ENCODE peak calls at places on chromosomes 16 and 17, in four cellular contexts. X, W, F and S are unnamed samples.

GRCh38 chr17:38341035-38341721 is 2.6 kb downstream of the GPR179 start:
- DNase-seq in W (no peak), F (peak), X (no peak), S (no peak)

GRCh38 chr17:2282297-2282873 is 21.2 kb downstream of the SMG6 start:
- DNase-seq in X (peak), W (no peak), F (no peak), S (no peak)

GRCh38 chr17:5592382-5592781 is 8.1 kb upstream of the NLRP1 start:
- DNase-seq in F (no peak), W (no peak), X (peak), S (no peak)

GRCh38 chr17:17032131-17032692 is 10.0 kb upstream of the MPRIP start:
- DNase-seq in F (no peak), W (no peak), X (peak), S (no peak)

GRCh38 chr17:27216836-27217235 is 77.1 kb upstream of the WSB1 start:
- DNase-seq in W (no peak), X (no peak), F (no peak), S (no peak)

GRCh38 chr16:75320435-75320834 is 69.0 kb upstream of the BCAR1 start:
- DNase-seq in X (no peak), W (no peak), F (no peak), S (no peak)

GRCh38 chr16:84144301-84144858 is 597 bp downstream of the HSDL1 start:
- DNase-seq in F (no peak), X (no peak), W (no peak), S (no peak)

GRCh38 chr17:30290077-30290476 is 1.7 kb downstream of the BLMH start:
- DNase-seq in X (no peak), F (no peak), W (no peak), S (no peak)

GRCh38 chr17:27920569-27920968 is 27.4 kb upstream of the LYRM9 start:
- DNase-seq in X (no peak), F (no peak), W (no peak), S (no peak)

GRCh38 chr16:3578121-3578520 is 918 bp upstream of the NLRC3 start:
- DNase-seq in W (no peak), F (no peak), X (no peak), S (no peak)

GRCh38 chr17:82399601-82400101 is 18.5 kb upstream of the HEXD start:
- DNase-seq in F (no peak), W (no peak), X (no peak), S (no peak)

GRCh38 chr17:57534863-57535651 is 210.0 kb downstream of the CCDC182 start:
- DNase-seq in X (no peak), F (no peak), W (no peak), S (no peak)

GRCh38 chr17:38873646-38874380 is 4.0 kb downstream of the LASP1 start:
- DNase-seq in W (no peak), F (no peak), X (no peak), S (no peak)

GRCh38 chr17:792277-792676 is 10.1 kb downstream of the MRM3 start:
- DNase-seq in F (no peak), W (no peak), X (no peak), S (no peak)

GRCh38 chr16:15949210-15950166 is at the start of gene ABCC1:
- DNase-seq in W (no peak), X (no peak), F (no peak), S (no peak)

GRCh38 chr16:57489229-57489628 is 2.9 kb upstream of the DOK4 start:
- DNase-seq in F (no peak), X (no peak), W (no peak), S (no peak)

GRCh38 chr17:42288078-42288984 is at the start of gene STAT5A:
- DNase-seq in W (peak), X (peak), F (peak), S (no peak)

GRCh38 chr16:74998481-74999207 is at the start of gene ZNRF1:
- DNase-seq in W (peak), F (peak), X (peak), S (no peak)

GRCh38 chr17:56478836-56479447 is 114.6 kb upstream of the NOG start:
- DNase-seq in X (peak), W (no peak), F (no peak), S (no peak)

GRCh38 chr17:33200587-33200986 is 92.5 kb downstream of the ASIC2 start:
- DNase-seq in F (no peak), X (peak), W (peak), S (no peak)

GRCh38 chr16:9630985-9631384 is 539.5 kb downstream of the HAPSTR1 start:
- DNase-seq in W (no peak), F (no peak), X (no peak), S (no peak)

GRCh38 chr16:47392114-47392513 is 68.7 kb downstream of the ITFG1 start:
- DNase-seq in X (peak), F (no peak), W (no peak), S (no peak)

GRCh38 chr16:20675488-20676267 is 21.8 kb downstream of the ACSM1 start:
- DNase-seq in F (no peak), W (peak), X (peak), S (peak)

GRCh38 chr16:15880434-15880833 is 8.0 kb downstream of the CEP20 start:
- DNase-seq in F (no peak), X (no peak), W (no peak), S (no peak)

GRCh38 chr17:4679652-4680051 is 24.3 kb downstream of the PELP1 start:
- DNase-seq in F (no peak), X (peak), W (peak), S (peak)

GRCh38 chr17:42414782-42415409 is 8.2 kb downstream of the CAVIN1 start:
- DNase-seq in F (no peak), W (no peak), X (no peak), S (no peak)

GRCh38 chr16:15507299-15507958 is 73.0 kb downstream of the BMERB1 start:
- DNase-seq in F (no peak), X (peak), W (no peak), S (no peak)

GRCh38 chr17:40547079-40547784 is 18.0 kb downstream of the CCR7 start:
- DNase-seq in X (no peak), F (no peak), W (no peak), S (no peak)

GRCh38 chr17:74528491-74529199 is 2.6 kb downstream of the CD300LB start:
- DNase-seq in F (no peak), X (no peak), W (no peak), S (no peak)

GRCh38 chr16:72107371-72107770 is 13.7 kb downstream of the DHX38 start:
- DNase-seq in F (no peak), X (no peak), W (no peak), S (no peak)